ENCODE peak calls at places on chromosomes 16 and 17, in six cellular contexts. One of them, this sample, is unnamed.

GRCh38 chr17:42266918-42267766 is 9.0 kb downstream of the STAT5B start:
- DNase-seq in stimulated activated CD4-positive, alpha-beta T cell treated with anti-CD3 and anti-CD28 coated beads, Interleukin-2, amount 100 ng/mL, for 24 hours: no peak
- DNase-seq in COR-L47: no peak
- DNase-seq in HFF-Myc: peak
- DNase-seq in activated CD4-positive, alpha-beta T cell treated with anti-CD3 and anti-CD28 coated beads, Interleukin-2, amount 50 U/mL, for 1 hour: peak
- DNase-seq in stimulated activated CD8-positive, alpha-beta memory T cell treated with anti-CD3 and anti-CD28 coated beads, Interleukin-15, amount 100 ng/mL, for 24 hours: no peak
- DNase-seq in this sample: peak

GRCh38 chr16:67170168-67170947 is at the start of gene NOL3:
- DNase-seq in stimulated activated CD4-positive, alpha-beta T cell treated with anti-CD3 and anti-CD28 coated beads, Interleukin-2, amount 100 ng/mL, for 24 hours: peak
- DNase-seq in activated CD4-positive, alpha-beta T cell treated with anti-CD3 and anti-CD28 coated beads, Interleukin-2, amount 50 U/mL, for 1 hour: no peak
- DNase-seq in COR-L47: peak
- DNase-seq in stimulated activated CD8-positive, alpha-beta memory T cell treated with anti-CD3 and anti-CD28 coated beads, Interleukin-15, amount 100 ng/mL, for 24 hours: no peak
- DNase-seq in HFF-Myc: no peak
- DNase-seq in this sample: no peak

GRCh38 chr17:77042688-77043330 is 98.0 kb upstream of the SEC14L1 start:
- DNase-seq in stimulated activated CD8-positive, alpha-beta memory T cell treated with anti-CD3 and anti-CD28 coated beads, Interleukin-15, amount 100 ng/mL, for 24 hours: no peak
- DNase-seq in COR-L47: peak
- DNase-seq in HFF-Myc: no peak
- DNase-seq in stimulated activated CD4-positive, alpha-beta T cell treated with anti-CD3 and anti-CD28 coated beads, Interleukin-2, amount 100 ng/mL, for 24 hours: no peak
- DNase-seq in activated CD4-positive, alpha-beta T cell treated with anti-CD3 and anti-CD28 coated beads, Interleukin-2, amount 50 U/mL, for 1 hour: no peak
- DNase-seq in this sample: no peak

GRCh38 chr17:82932146-82933005 is 92.6 kb upstream of the ZNF750 start:
- DNase-seq in stimulated activated CD4-positive, alpha-beta T cell treated with anti-CD3 and anti-CD28 coated beads, Interleukin-2, amount 100 ng/mL, for 24 hours: no peak
- DNase-seq in COR-L47: no peak
- DNase-seq in HFF-Myc: no peak
- DNase-seq in stimulated activated CD8-positive, alpha-beta memory T cell treated with anti-CD3 and anti-CD28 coated beads, Interleukin-15, amount 100 ng/mL, for 24 hours: no peak
- DNase-seq in activated CD4-positive, alpha-beta T cell treated with anti-CD3 and anti-CD28 coated beads, Interleukin-2, amount 50 U/mL, for 1 hour: no peak
- DNase-seq in this sample: no peak

GRCh38 chr17:9371019-9371418 is 204.6 kb downstream of the STX8 start:
- DNase-seq in activated CD4-positive, alpha-beta T cell treated with anti-CD3 and anti-CD28 coated beads, Interleukin-2, amount 50 U/mL, for 1 hour: no peak
- DNase-seq in COR-L47: peak
- DNase-seq in stimulated activated CD8-positive, alpha-beta memory T cell treated with anti-CD3 and anti-CD28 coated beads, Interleukin-15, amount 100 ng/mL, for 24 hours: no peak
- DNase-seq in HFF-Myc: no peak
- DNase-seq in stimulated activated CD4-positive, alpha-beta T cell treated with anti-CD3 and anti-CD28 coated beads, Interleukin-2, amount 100 ng/mL, for 24 hours: no peak
- DNase-seq in this sample: no peak

GRCh38 chr17:21250719-21251305 is 2.4 kb downstream of the NATD1 start:
- DNase-seq in COR-L47: no peak
- DNase-seq in stimulated activated CD8-positive, alpha-beta memory T cell treated with anti-CD3 and anti-CD28 coated beads, Interleukin-15, amount 100 ng/mL, for 24 hours: no peak
- DNase-seq in activated CD4-positive, alpha-beta T cell treated with anti-CD3 and anti-CD28 coated beads, Interleukin-2, amount 50 U/mL, for 1 hour: no peak
- DNase-seq in stimulated activated CD4-positive, alpha-beta T cell treated with anti-CD3 and anti-CD28 coated beads, Interleukin-2, amount 100 ng/mL, for 24 hours: no peak
- DNase-seq in HFF-Myc: no peak
- DNase-seq in this sample: no peak

GRCh38 chr17:34556384-34556783 is 23.0 kb upstream of the TMEM132E start:
- DNase-seq in stimulated activated CD4-positive, alpha-beta T cell treated with anti-CD3 and anti-CD28 coated beads, Interleukin-2, amount 100 ng/mL, for 24 hours: no peak
- DNase-seq in HFF-Myc: no peak
- DNase-seq in COR-L47: no peak
- DNase-seq in activated CD4-positive, alpha-beta T cell treated with anti-CD3 and anti-CD28 coated beads, Interleukin-2, amount 50 U/mL, for 1 hour: no peak
- DNase-seq in stimulated activated CD8-positive, alpha-beta memory T cell treated with anti-CD3 and anti-CD28 coated beads, Interleukin-15, amount 100 ng/mL, for 24 hours: no peak
- DNase-seq in this sample: no peak

GRCh38 chr16:4882633-4883285 is 35.5 kb downstream of the UBN1 start:
- DNase-seq in HFF-Myc: no peak
- DNase-seq in stimulated activated CD4-positive, alpha-beta T cell treated with anti-CD3 and anti-CD28 coated beads, Interleukin-2, amount 100 ng/mL, for 24 hours: no peak
- DNase-seq in COR-L47: peak
- DNase-seq in activated CD4-positive, alpha-beta T cell treated with anti-CD3 and anti-CD28 coated beads, Interleukin-2, amount 50 U/mL, for 1 hour: no peak
- DNase-seq in stimulated activated CD8-positive, alpha-beta memory T cell treated with anti-CD3 and anti-CD28 coated beads, Interleukin-15, amount 100 ng/mL, for 24 hours: no peak
- DNase-seq in this sample: no peak

GRCh38 chr16:4465977-4466779 is 8.2 kb downstream of the NMRAL1 start:
- DNase-seq in COR-L47: no peak
- DNase-seq in stimulated activated CD8-positive, alpha-beta memory T cell treated with anti-CD3 and anti-CD28 coated beads, Interleukin-15, amount 100 ng/mL, for 24 hours: no peak
- DNase-seq in activated CD4-positive, alpha-beta T cell treated with anti-CD3 and anti-CD28 coated beads, Interleukin-2, amount 50 U/mL, for 1 hour: peak
- DNase-seq in stimulated activated CD4-positive, alpha-beta T cell treated with anti-CD3 and anti-CD28 coated beads, Interleukin-2, amount 100 ng/mL, for 24 hours: peak
- DNase-seq in HFF-Myc: no peak
- DNase-seq in this sample: no peak

GRCh38 chr16:29674188-29674587 is 4.8 kb upstream of the QPRT start:
- DNase-seq in stimulated activated CD8-positive, alpha-beta memory T cell treated with anti-CD3 and anti-CD28 coated beads, Interleukin-15, amount 100 ng/mL, for 24 hours: no peak
- DNase-seq in HFF-Myc: no peak
- DNase-seq in stimulated activated CD4-positive, alpha-beta T cell treated with anti-CD3 and anti-CD28 coated beads, Interleukin-2, amount 100 ng/mL, for 24 hours: no peak
- DNase-seq in activated CD4-positive, alpha-beta T cell treated with anti-CD3 and anti-CD28 coated beads, Interleukin-2, amount 50 U/mL, for 1 hour: no peak
- DNase-seq in COR-L47: peak
- DNase-seq in this sample: no peak

GRCh38 chr17:78933025-78933958 is 8.1 kb upstream of the TIMP2 start:
- DNase-seq in stimulated activated CD8-positive, alpha-beta memory T cell treated with anti-CD3 and anti-CD28 coated beads, Interleukin-15, amount 100 ng/mL, for 24 hours: no peak
- DNase-seq in HFF-Myc: peak
- DNase-seq in activated CD4-positive, alpha-beta T cell treated with anti-CD3 and anti-CD28 coated beads, Interleukin-2, amount 50 U/mL, for 1 hour: peak
- DNase-seq in stimulated activated CD4-positive, alpha-beta T cell treated with anti-CD3 and anti-CD28 coated beads, Interleukin-2, amount 100 ng/mL, for 24 hours: peak
- DNase-seq in COR-L47: no peak
- DNase-seq in this sample: peak

GRCh38 chr16:49022351-49022963 is 259.2 kb downstream of the CBLN1 start:
- DNase-seq in stimulated activated CD4-positive, alpha-beta T cell treated with anti-CD3 and anti-CD28 coated beads, Interleukin-2, amount 100 ng/mL, for 24 hours: no peak
- DNase-seq in activated CD4-positive, alpha-beta T cell treated with anti-CD3 and anti-CD28 coated beads, Interleukin-2, amount 50 U/mL, for 1 hour: no peak
- DNase-seq in HFF-Myc: no peak
- DNase-seq in COR-L47: no peak
- DNase-seq in stimulated activated CD8-positive, alpha-beta memory T cell treated with anti-CD3 and anti-CD28 coated beads, Interleukin-15, amount 100 ng/mL, for 24 hours: no peak
- DNase-seq in this sample: no peak

GRCh38 chr17:44360826-44361225 is 2.8 kb downstream of the FAM171A2 start:
- DNase-seq in stimulated activated CD8-positive, alpha-beta memory T cell treated with anti-CD3 and anti-CD28 coated beads, Interleukin-15, amount 100 ng/mL, for 24 hours: no peak
- DNase-seq in stimulated activated CD4-positive, alpha-beta T cell treated with anti-CD3 and anti-CD28 coated beads, Interleukin-2, amount 100 ng/mL, for 24 hours: no peak
- DNase-seq in activated CD4-positive, alpha-beta T cell treated with anti-CD3 and anti-CD28 coated beads, Interleukin-2, amount 50 U/mL, for 1 hour: no peak
- DNase-seq in COR-L47: no peak
- DNase-seq in HFF-Myc: no peak
- DNase-seq in this sample: peak

GRCh38 chr17:43211480-43212402 is at the start of gene TMEM106A:
- DNase-seq in stimulated activated CD4-positive, alpha-beta T cell treated with anti-CD3 and anti-CD28 coated beads, Interleukin-2, amount 100 ng/mL, for 24 hours: peak
- DNase-seq in activated CD4-positive, alpha-beta T cell treated with anti-CD3 and anti-CD28 coated beads, Interleukin-2, amount 50 U/mL, for 1 hour: peak
- DNase-seq in HFF-Myc: peak
- DNase-seq in stimulated activated CD8-positive, alpha-beta memory T cell treated with anti-CD3 and anti-CD28 coated beads, Interleukin-15, amount 100 ng/mL, for 24 hours: peak
- DNase-seq in COR-L47: peak
- DNase-seq in this sample: peak

GRCh38 chr17:58320163-58320558 is 8.4 kb downstream of the TSPOAP1 start:
- DNase-seq in HFF-Myc: no peak
- DNase-seq in stimulated activated CD8-positive, alpha-beta memory T cell treated with anti-CD3 and anti-CD28 coated beads, Interleukin-15, amount 100 ng/mL, for 24 hours: no peak
- DNase-seq in COR-L47: no peak
- DNase-seq in activated CD4-positive, alpha-beta T cell treated with anti-CD3 and anti-CD28 coated beads, Interleukin-2, amount 50 U/mL, for 1 hour: no peak
- DNase-seq in stimulated activated CD4-positive, alpha-beta T cell treated with anti-CD3 and anti-CD28 coated beads, Interleukin-2, amount 100 ng/mL, for 24 hours: no peak
- DNase-seq in this sample: no peak

GRCh38 chr17:352421-353212 is at the start of gene RPH3AL:
- DNase-seq in HFF-Myc: no peak
- DNase-seq in COR-L47: no peak
- DNase-seq in stimulated activated CD8-positive, alpha-beta memory T cell treated with anti-CD3 and anti-CD28 coated beads, Interleukin-15, amount 100 ng/mL, for 24 hours: no peak
- DNase-seq in stimulated activated CD4-positive, alpha-beta T cell treated with anti-CD3 and anti-CD28 coated beads, Interleukin-2, amount 100 ng/mL, for 24 hours: no peak
- DNase-seq in activated CD4-positive, alpha-beta T cell treated with anti-CD3 and anti-CD28 coated beads, Interleukin-2, amount 50 U/mL, for 1 hour: no peak
- DNase-seq in this sample: no peak

GRCh38 chr16:13957197-13958078 is 37.5 kb downstream of the ERCC4 start:
- DNase-seq in activated CD4-positive, alpha-beta T cell treated with anti-CD3 and anti-CD28 coated beads, Interleukin-2, amount 50 U/mL, for 1 hour: no peak
- DNase-seq in COR-L47: peak
- DNase-seq in stimulated activated CD8-positive, alpha-beta memory T cell treated with anti-CD3 and anti-CD28 coated beads, Interleukin-15, amount 100 ng/mL, for 24 hours: no peak
- DNase-seq in HFF-Myc: peak
- DNase-seq in stimulated activated CD4-positive, alpha-beta T cell treated with anti-CD3 and anti-CD28 coated beads, Interleukin-2, amount 100 ng/mL, for 24 hours: peak
- DNase-seq in this sample: peak

GRCh38 chr17:7404737-7405412 is 978 bp upstream of the TMEM256 start:
- DNase-seq in stimulated activated CD4-positive, alpha-beta T cell treated with anti-CD3 and anti-CD28 coated beads, Interleukin-2, amount 100 ng/mL, for 24 hours: peak
- DNase-seq in HFF-Myc: no peak
- DNase-seq in COR-L47: no peak
- DNase-seq in stimulated activated CD8-positive, alpha-beta memory T cell treated with anti-CD3 and anti-CD28 coated beads, Interleukin-15, amount 100 ng/mL, for 24 hours: no peak
- DNase-seq in activated CD4-positive, alpha-beta T cell treated with anti-CD3 and anti-CD28 coated beads, Interleukin-2, amount 50 U/mL, for 1 hour: peak
- DNase-seq in this sample: no peak

GRCh38 chr17:77601054-77601979 is 357.2 kb upstream of the TNRC6C start:
- DNase-seq in stimulated activated CD4-positive, alpha-beta T cell treated with anti-CD3 and anti-CD28 coated beads, Interleukin-2, amount 100 ng/mL, for 24 hours: no peak
- DNase-seq in HFF-Myc: no peak
- DNase-seq in COR-L47: no peak
- DNase-seq in stimulated activated CD8-positive, alpha-beta memory T cell treated with anti-CD3 and anti-CD28 coated beads, Interleukin-15, amount 100 ng/mL, for 24 hours: no peak
- DNase-seq in activated CD4-positive, alpha-beta T cell treated with anti-CD3 and anti-CD28 coated beads, Interleukin-2, amount 50 U/mL, for 1 hour: no peak
- DNase-seq in this sample: no peak

GRCh38 chr16:8996891-8997290 is 33.2 kb upstream of the USP7 start:
- DNase-seq in stimulated activated CD4-positive, alpha-beta T cell treated with anti-CD3 and anti-CD28 coated beads, Interleukin-2, amount 100 ng/mL, for 24 hours: no peak
- DNase-seq in COR-L47: no peak
- DNase-seq in activated CD4-positive, alpha-beta T cell treated with anti-CD3 and anti-CD28 coated beads, Interleukin-2, amount 50 U/mL, for 1 hour: no peak
- DNase-seq in HFF-Myc: no peak
- DNase-seq in stimulated activated CD8-positive, alpha-beta memory T cell treated with anti-CD3 and anti-CD28 coated beads, Interleukin-15, amount 100 ng/mL, for 24 hours: no peak
- DNase-seq in this sample: no peak

GRCh38 chr16:24273511-24273910 is 17.4 kb downstream of the CACNG3 start:
- DNase-seq in stimulated activated CD4-positive, alpha-beta T cell treated with anti-CD3 and anti-CD28 coated beads, Interleukin-2, amount 100 ng/mL, for 24 hours: no peak
- DNase-seq in stimulated activated CD8-positive, alpha-beta memory T cell treated with anti-CD3 and anti-CD28 coated beads, Interleukin-15, amount 100 ng/mL, for 24 hours: no peak
- DNase-seq in COR-L47: no peak
- DNase-seq in activated CD4-positive, alpha-beta T cell treated with anti-CD3 and anti-CD28 coated beads, Interleukin-2, amount 50 U/mL, for 1 hour: no peak
- DNase-seq in HFF-Myc: no peak
- DNase-seq in this sample: no peak

GRCh38 chr16:15996432-15997109 is 47.2 kb downstream of the ABCC1 start:
- DNase-seq in stimulated activated CD4-positive, alpha-beta T cell treated with anti-CD3 and anti-CD28 coated beads, Interleukin-2, amount 100 ng/mL, for 24 hours: no peak
- DNase-seq in COR-L47: no peak
- DNase-seq in activated CD4-positive, alpha-beta T cell treated with anti-CD3 and anti-CD28 coated beads, Interleukin-2, amount 50 U/mL, for 1 hour: no peak
- DNase-seq in stimulated activated CD8-positive, alpha-beta memory T cell treated with anti-CD3 and anti-CD28 coated beads, Interleukin-15, amount 100 ng/mL, for 24 hours: no peak
- DNase-seq in HFF-Myc: peak
- DNase-seq in this sample: no peak

GRCh38 chr17:48131216-48131824 is 23.8 kb downstream of the SNX11 start:
- DNase-seq in HFF-Myc: no peak
- DNase-seq in activated CD4-positive, alpha-beta T cell treated with anti-CD3 and anti-CD28 coated beads, Interleukin-2, amount 50 U/mL, for 1 hour: peak
- DNase-seq in stimulated activated CD8-positive, alpha-beta memory T cell treated with anti-CD3 and anti-CD28 coated beads, Interleukin-15, amount 100 ng/mL, for 24 hours: no peak
- DNase-seq in stimulated activated CD4-positive, alpha-beta T cell treated with anti-CD3 and anti-CD28 coated beads, Interleukin-2, amount 100 ng/mL, for 24 hours: peak
- DNase-seq in COR-L47: peak
- DNase-seq in this sample: no peak

GRCh38 chr17:76772842-76773521 is 35.1 kb downstream of the MFSD11 start:
- DNase-seq in HFF-Myc: peak
- DNase-seq in stimulated activated CD8-positive, alpha-beta memory T cell treated with anti-CD3 and anti-CD28 coated beads, Interleukin-15, amount 100 ng/mL, for 24 hours: no peak
- DNase-seq in COR-L47: no peak
- DNase-seq in stimulated activated CD4-positive, alpha-beta T cell treated with anti-CD3 and anti-CD28 coated beads, Interleukin-2, amount 100 ng/mL, for 24 hours: peak
- DNase-seq in activated CD4-positive, alpha-beta T cell treated with anti-CD3 and anti-CD28 coated beads, Interleukin-2, amount 50 U/mL, for 1 hour: peak
- DNase-seq in this sample: peak

GRCh38 chr16:85754403-85754802 is 3.5 kb upstream of the C16orf74 start:
- DNase-seq in activated CD4-positive, alpha-beta T cell treated with anti-CD3 and anti-CD28 coated beads, Interleukin-2, amount 50 U/mL, for 1 hour: no peak
- DNase-seq in COR-L47: no peak
- DNase-seq in HFF-Myc: no peak
- DNase-seq in stimulated activated CD8-positive, alpha-beta memory T cell treated with anti-CD3 and anti-CD28 coated beads, Interleukin-15, amount 100 ng/mL, for 24 hours: no peak
- DNase-seq in stimulated activated CD4-positive, alpha-beta T cell treated with anti-CD3 and anti-CD28 coated beads, Interleukin-2, amount 100 ng/mL, for 24 hours: no peak
- DNase-seq in this sample: no peak

GRCh38 chr16:57920215-57920890 is 50.6 kb downstream of the CNGB1 start:
- DNase-seq in HFF-Myc: no peak
- DNase-seq in COR-L47: no peak
- DNase-seq in stimulated activated CD8-positive, alpha-beta memory T cell treated with anti-CD3 and anti-CD28 coated beads, Interleukin-15, amount 100 ng/mL, for 24 hours: no peak
- DNase-seq in stimulated activated CD4-positive, alpha-beta T cell treated with anti-CD3 and anti-CD28 coated beads, Interleukin-2, amount 100 ng/mL, for 24 hours: no peak
- DNase-seq in activated CD4-positive, alpha-beta T cell treated with anti-CD3 and anti-CD28 coated beads, Interleukin-2, amount 50 U/mL, for 1 hour: no peak
- DNase-seq in this sample: no peak

GRCh38 chr17:58534901-58535421 is 20.5 kb upstream of the MTMR4 start:
- DNase-seq in activated CD4-positive, alpha-beta T cell treated with anti-CD3 and anti-CD28 coated beads, Interleukin-2, amount 50 U/mL, for 1 hour: no peak
- DNase-seq in stimulated activated CD4-positive, alpha-beta T cell treated with anti-CD3 and anti-CD28 coated beads, Interleukin-2, amount 100 ng/mL, for 24 hours: no peak
- DNase-seq in stimulated activated CD8-positive, alpha-beta memory T cell treated with anti-CD3 and anti-CD28 coated beads, Interleukin-15, amount 100 ng/mL, for 24 hours: no peak
- DNase-seq in HFF-Myc: no peak
- DNase-seq in COR-L47: no peak
- DNase-seq in this sample: no peak

GRCh38 chr16:84190731-84191388 is at the start of gene ADAD2:
- DNase-seq in activated CD4-positive, alpha-beta T cell treated with anti-CD3 and anti-CD28 coated beads, Interleukin-2, amount 50 U/mL, for 1 hour: no peak
- DNase-seq in COR-L47: no peak
- DNase-seq in HFF-Myc: no peak
- DNase-seq in stimulated activated CD8-positive, alpha-beta memory T cell treated with anti-CD3 and anti-CD28 coated beads, Interleukin-15, amount 100 ng/mL, for 24 hours: no peak
- DNase-seq in stimulated activated CD4-positive, alpha-beta T cell treated with anti-CD3 and anti-CD28 coated beads, Interleukin-2, amount 100 ng/mL, for 24 hours: no peak
- DNase-seq in this sample: no peak

GRCh38 chr17:4559851-4560820 is at the start of gene GGT6:
- DNase-seq in HFF-Myc: no peak
- DNase-seq in activated CD4-positive, alpha-beta T cell treated with anti-CD3 and anti-CD28 coated beads, Interleukin-2, amount 50 U/mL, for 1 hour: no peak
- DNase-seq in COR-L47: no peak
- DNase-seq in stimulated activated CD8-positive, alpha-beta memory T cell treated with anti-CD3 and anti-CD28 coated beads, Interleukin-15, amount 100 ng/mL, for 24 hours: no peak
- DNase-seq in stimulated activated CD4-positive, alpha-beta T cell treated with anti-CD3 and anti-CD28 coated beads, Interleukin-2, amount 100 ng/mL, for 24 hours: no peak
- DNase-seq in this sample: no peak

GRCh38 chr16:19980866-19981265 is 92.8 kb downstream of the GPR139 start:
- DNase-seq in activated CD4-positive, alpha-beta T cell treated with anti-CD3 and anti-CD28 coated beads, Interleukin-2, amount 50 U/mL, for 1 hour: no peak
- DNase-seq in HFF-Myc: no peak
- DNase-seq in stimulated activated CD4-positive, alpha-beta T cell treated with anti-CD3 and anti-CD28 coated beads, Interleukin-2, amount 100 ng/mL, for 24 hours: peak
- DNase-seq in stimulated activated CD8-positive, alpha-beta memory T cell treated with anti-CD3 and anti-CD28 coated beads, Interleukin-15, amount 100 ng/mL, for 24 hours: no peak
- DNase-seq in COR-L47: no peak
- DNase-seq in this sample: no peak

GRCh38 chr16:86664518-86665318 is 86.4 kb downstream of the FOXL1 start:
- DNase-seq in stimulated activated CD8-positive, alpha-beta memory T cell treated with anti-CD3 and anti-CD28 coated beads, Interleukin-15, amount 100 ng/mL, for 24 hours: no peak
- DNase-seq in HFF-Myc: peak
- DNase-seq in stimulated activated CD4-positive, alpha-beta T cell treated with anti-CD3 and anti-CD28 coated beads, Interleukin-2, amount 100 ng/mL, for 24 hours: peak
- DNase-seq in activated CD4-positive, alpha-beta T cell treated with anti-CD3 and anti-CD28 coated beads, Interleukin-2, amount 50 U/mL, for 1 hour: no peak
- DNase-seq in COR-L47: no peak
- DNase-seq in this sample: peak

GRCh38 chr16:29862383-29862883 is 593 bp downstream of the CDIPT start:
- DNase-seq in COR-L47: no peak
- DNase-seq in stimulated activated CD4-positive, alpha-beta T cell treated with anti-CD3 and anti-CD28 coated beads, Interleukin-2, amount 100 ng/mL, for 24 hours: no peak
- DNase-seq in activated CD4-positive, alpha-beta T cell treated with anti-CD3 and anti-CD28 coated beads, Interleukin-2, amount 50 U/mL, for 1 hour: no peak
- DNase-seq in HFF-Myc: no peak
- DNase-seq in stimulated activated CD8-positive, alpha-beta memory T cell treated with anti-CD3 and anti-CD28 coated beads, Interleukin-15, amount 100 ng/mL, for 24 hours: no peak
- DNase-seq in this sample: no peak

GRCh38 chr16:54173489-54173888 is 113.1 kb downstream of the IRX3 start:
- DNase-seq in HFF-Myc: no peak
- DNase-seq in COR-L47: no peak
- DNase-seq in stimulated activated CD4-positive, alpha-beta T cell treated with anti-CD3 and anti-CD28 coated beads, Interleukin-2, amount 100 ng/mL, for 24 hours: no peak
- DNase-seq in stimulated activated CD8-positive, alpha-beta memory T cell treated with anti-CD3 and anti-CD28 coated beads, Interleukin-15, amount 100 ng/mL, for 24 hours: no peak
- DNase-seq in activated CD4-positive, alpha-beta T cell treated with anti-CD3 and anti-CD28 coated beads, Interleukin-2, amount 50 U/mL, for 1 hour: no peak
- DNase-seq in this sample: no peak

GRCh38 chr17:43532581-43532980 is 13.6 kb downstream of the ETV4 start:
- DNase-seq in stimulated activated CD4-positive, alpha-beta T cell treated with anti-CD3 and anti-CD28 coated beads, Interleukin-2, amount 100 ng/mL, for 24 hours: no peak
- DNase-seq in COR-L47: no peak
- DNase-seq in activated CD4-positive, alpha-beta T cell treated with anti-CD3 and anti-CD28 coated beads, Interleukin-2, amount 50 U/mL, for 1 hour: no peak
- DNase-seq in stimulated activated CD8-positive, alpha-beta memory T cell treated with anti-CD3 and anti-CD28 coated beads, Interleukin-15, amount 100 ng/mL, for 24 hours: no peak
- DNase-seq in HFF-Myc: no peak
- DNase-seq in this sample: no peak

GRCh38 chr16:54931757-54932660 is 1.3 kb downstream of the IRX5 start:
- DNase-seq in COR-L47: no peak
- DNase-seq in activated CD4-positive, alpha-beta T cell treated with anti-CD3 and anti-CD28 coated beads, Interleukin-2, amount 50 U/mL, for 1 hour: no peak
- DNase-seq in HFF-Myc: no peak
- DNase-seq in stimulated activated CD4-positive, alpha-beta T cell treated with anti-CD3 and anti-CD28 coated beads, Interleukin-2, amount 100 ng/mL, for 24 hours: no peak
- DNase-seq in stimulated activated CD8-positive, alpha-beta memory T cell treated with anti-CD3 and anti-CD28 coated beads, Interleukin-15, amount 100 ng/mL, for 24 hours: no peak
- DNase-seq in this sample: no peak